ENCODE peak calls at places on chromosome 1, in six cellular contexts. C is left ventricle myocardium inferior, G is PC-9, O is heart right ventricle, U is adrenal gland, A is right atrium auricular region. Q is an unnamed sample.

GRCh38 chr1:213714645-213715044 is 273.1 kb upstream of the PROX1 start:
- DNase-seq in C (no peak), G (no peak), O (no peak), U (no peak), A (no peak), Q (no peak)

GRCh38 chr1:160607051-160608032 is 28.0 kb upstream of the CD84 start:
- DNase-seq in C (no peak), G (peak), O (peak), U (peak), A (peak), Q (peak)

GRCh38 chr1:1919304-1920056 is 401 bp upstream of the TMEM52 start:
- DNase-seq in C (peak), G (peak), O (peak), U (peak), A (peak), Q (peak)

GRCh38 chr1:151312439-151313225 is 14.6 kb downstream of the PI4KB start:
- DNase-seq in C (no peak), G (no peak), O (no peak), U (no peak), A (no peak), Q (no peak)

GRCh38 chr1:11051781-11052510 is 4.9 kb upstream of the MASP2 start:
- DNase-seq in C (no peak), G (no peak), O (no peak), U (no peak), A (no peak), Q (no peak)

GRCh38 chr1:179053486-179053885 is 27.8 kb downstream of the FAM20B start:
- DNase-seq in C (no peak), G (no peak), O (no peak), U (no peak), A (no peak), Q (no peak)

GRCh38 chr1:101244842-101245574 is 8.2 kb downstream of the S1PR1 start:
- DNase-seq in C (no peak), G (no peak), O (no peak), U (no peak), A (no peak), Q (no peak)

GRCh38 chr1:20481643-20482498 is 4.1 kb downstream of the CAMK2N1 start:
- DNase-seq in C (no peak), G (no peak), O (no peak), U (no peak), A (no peak), Q (no peak)

GRCh38 chr1:53274541-53275185 is 36.3 kb upstream of the MAGOH start:
- DNase-seq in C (no peak), G (no peak), O (no peak), U (no peak), A (no peak), Q (no peak)

GRCh38 chr1:58841455-58841854 is 57.6 kb upstream of the JUN start:
- DNase-seq in C (no peak), G (no peak), O (no peak), U (peak), A (no peak), Q (no peak)

DNA sequence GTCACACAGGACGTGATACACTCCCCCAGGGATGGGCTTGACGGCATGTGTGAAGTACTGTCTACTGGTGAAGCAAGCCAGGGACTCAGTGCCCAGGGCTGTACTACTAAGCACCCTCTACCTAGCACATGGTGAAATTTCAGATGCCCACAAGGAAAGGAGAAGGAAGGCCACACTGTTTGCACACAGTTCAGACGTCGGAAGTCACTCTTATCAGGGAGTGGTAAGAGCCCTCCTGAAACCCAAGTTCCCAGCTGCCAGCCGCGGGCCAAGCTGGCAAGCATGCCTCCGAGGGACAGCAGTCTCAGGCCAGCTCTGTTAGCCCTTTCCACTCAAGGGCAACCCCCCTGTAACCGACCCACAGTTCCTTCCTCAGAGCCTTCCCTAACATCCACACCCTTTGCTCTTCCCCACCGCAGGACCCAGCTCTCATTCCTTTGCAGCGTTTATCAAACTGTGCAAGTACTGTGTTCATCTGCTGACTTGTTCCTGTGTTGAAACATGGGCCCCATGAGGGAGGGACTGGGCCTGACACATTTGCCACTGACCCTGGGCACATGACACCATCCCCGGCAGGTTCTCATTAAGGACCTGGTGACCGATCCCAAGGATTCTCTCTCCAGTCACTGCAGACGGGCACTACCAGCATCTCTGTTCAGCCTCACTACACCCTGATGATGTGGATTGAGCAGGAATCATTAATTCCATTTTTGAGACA is 58.5 kb downstream of the SLC66A1 start:
- DNase-seq in C (no peak), G (no peak), O (no peak), U (peak), A (no peak), Q (no peak)
- H3K27ac ChIP-seq in C (peak), G (no peak), O (no peak), U (no peak), A (no peak), Q (no peak)

DNA sequence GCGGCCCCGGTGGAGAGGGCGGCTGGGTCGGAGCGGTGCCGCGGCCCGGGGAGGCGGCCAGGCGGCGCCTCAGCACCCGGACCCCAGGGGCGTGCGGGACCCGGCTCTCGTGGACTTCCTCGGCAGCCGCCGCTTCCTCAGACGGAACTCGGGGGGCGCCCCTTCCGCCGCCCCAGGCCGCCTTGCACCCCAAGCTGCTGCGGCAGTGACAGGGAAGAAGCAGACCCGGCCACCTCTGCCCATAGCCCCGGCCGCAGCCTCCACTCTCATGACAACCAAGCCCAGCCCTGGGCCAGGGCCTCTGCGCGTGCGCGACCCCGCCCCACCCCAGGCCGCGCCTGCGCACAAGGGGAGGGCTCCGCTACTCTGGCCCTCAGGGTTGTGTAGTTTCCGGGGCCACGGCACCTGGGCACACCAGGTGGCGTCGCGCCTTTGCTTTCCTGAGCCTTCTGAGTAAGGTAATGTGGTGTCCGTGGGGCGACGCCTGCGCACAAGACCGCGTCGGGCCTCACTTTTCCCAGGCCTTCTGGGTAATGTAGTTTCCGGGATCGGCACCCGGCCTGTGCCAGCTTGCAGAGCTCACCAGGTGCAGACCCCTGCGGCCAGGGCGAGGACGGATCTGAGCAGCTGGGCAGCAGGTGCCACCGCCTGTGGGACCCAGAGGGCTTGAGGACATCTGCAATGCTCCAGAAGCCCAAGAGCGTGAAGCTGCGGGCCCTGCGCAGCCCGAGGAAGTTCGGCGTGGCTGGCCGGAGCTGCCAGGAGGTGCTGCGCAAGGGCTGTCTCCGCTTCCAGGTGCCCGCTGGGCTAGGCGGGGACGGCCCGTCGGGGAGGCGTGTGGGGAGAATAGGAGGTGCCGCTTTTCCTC is at the start of the genes CEP104 and DFFB:
- DNase-seq in C (peak), G (peak), O (peak), U (peak), A (peak), Q (peak)
- TF ChIP-seq CTCF in C (no peak), G (peak), O (no peak), U (no peak), A (no peak), Q (no peak)

GRCh38 chr1:110007458-110007857 is 22.9 kb downstream of the AHCYL1 start:
- DNase-seq in C (no peak), G (no peak), O (no peak), U (no peak), A (no peak), Q (no peak)

GRCh38 chr1:110007045-110007444 is 22.5 kb downstream of the AHCYL1 start:
- DNase-seq in C (no peak), G (no peak), O (no peak), U (no peak), A (no peak), Q (no peak)

GRCh38 chr1:110006516-110006915 is 22.0 kb downstream of the AHCYL1 start:
- DNase-seq in C (no peak), G (no peak), O (no peak), U (no peak), A (no peak), Q (no peak)

GRCh38 chr1:110004583-110004982 is 20.0 kb downstream of the AHCYL1 start:
- DNase-seq in C (no peak), G (peak), O (no peak), U (no peak), A (no peak), Q (no peak)

GRCh38 chr1:110005971-110006370 is 21.4 kb downstream of the AHCYL1 start:
- DNase-seq in C (no peak), G (no peak), O (no peak), U (no peak), A (no peak), Q (peak)
- H3K4me3 ChIP-seq in C (peak), G (peak), O (no peak), U (no peak), A (no peak), Q (peak)

DNA sequence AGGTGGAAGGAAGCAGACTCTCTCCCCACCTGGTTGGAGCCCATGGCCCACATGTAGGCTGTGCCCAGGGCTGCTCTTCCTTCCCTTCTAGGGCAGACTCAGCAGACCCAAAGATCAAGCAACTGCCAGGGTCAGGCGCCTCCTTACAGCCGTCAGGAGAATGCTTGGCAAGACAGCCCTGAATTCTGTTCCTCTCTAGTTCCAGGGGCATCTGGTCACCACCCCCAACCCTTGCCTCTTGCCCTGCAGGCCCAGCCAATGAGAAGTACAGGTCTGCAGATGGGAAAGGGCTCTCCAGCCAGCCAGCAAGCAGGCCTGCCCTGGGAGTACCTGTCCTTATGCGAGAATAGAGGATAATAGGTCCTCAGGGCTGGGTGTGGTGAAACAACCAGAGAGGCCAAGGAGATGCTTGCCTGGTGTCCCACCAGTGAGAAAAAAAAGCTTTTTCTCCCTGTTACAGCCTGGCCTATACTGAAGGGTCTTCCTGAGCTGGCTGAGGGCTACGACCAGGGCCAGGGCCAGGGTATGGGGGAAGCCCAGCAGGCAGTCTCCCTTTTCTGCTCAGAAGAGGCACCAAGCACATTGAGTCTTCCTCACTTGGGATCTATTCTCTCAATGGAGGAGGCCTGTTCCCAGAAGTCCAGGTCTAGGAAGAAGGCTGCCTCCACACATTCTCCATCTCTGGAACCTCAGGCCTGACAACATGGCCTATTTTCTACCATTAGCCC is 31.4 kb downstream of the NAV1 start:
- DNase-seq in C (no peak), G (no peak), O (no peak), U (no peak), A (no peak), Q (no peak)
- H3K27ac ChIP-seq in C (peak), G (no peak), O (no peak), U (no peak), A (no peak), Q (no peak)

DNA sequence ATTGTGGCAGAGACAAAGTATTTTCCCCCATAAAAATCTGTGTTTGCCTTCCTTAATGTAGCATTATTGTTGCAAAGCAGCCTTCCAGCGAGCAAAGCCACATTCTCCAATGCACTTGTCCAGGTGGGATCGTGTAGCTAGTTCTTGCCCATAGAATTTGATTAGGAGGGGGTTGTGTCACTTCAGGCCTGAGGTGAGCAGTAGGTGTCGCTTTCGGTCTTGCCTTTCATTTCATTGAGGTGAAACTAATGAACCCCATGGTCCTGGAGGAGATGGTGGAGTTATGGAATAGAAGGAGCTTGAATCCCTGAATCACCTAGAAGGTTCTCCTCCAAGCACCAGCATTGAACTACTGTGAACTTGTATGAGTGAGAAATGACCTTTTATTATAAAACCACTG is 318.9 kb upstream of the PBX1 start:
- DNase-seq in C (no peak), G (no peak), O (peak), U (no peak), A (no peak), Q (no peak)
- TF ChIP-seq CTCF in C (peak), G (no peak), O (peak), U (no peak), A (peak), Q (no peak)